ENCODE peak calls at places on chromosomes 11 and 22, in eight cellular contexts. Y, L, T, W, F, B, U and N are unnamed samples.

GRCh38 chr22:43533131-43533530 is 121.3 kb downstream of the MPPED1 start:
- DNase-seq in T (no peak), B (no peak), U (no peak), F (no peak), L (no peak), W (no peak), Y (no peak), N (no peak)

GRCh38 chr22:28181332-28181731 is 262.3 kb upstream of the PITPNB start:
- DNase-seq in W (no peak), U (no peak), Y (no peak), B (no peak), L (peak; percentile 3), F (no peak), T (no peak), N (no peak)

GRCh38 chr11:88375927-88376470 is 38.5 kb upstream of the CTSC start:
- DNase-seq in L (no peak), F (no peak), U (no peak), B (no peak), T (no peak), W (no peak), Y (no peak), N (no peak)

GRCh38 chr22:17968126-17968525 is 56.2 kb downstream of the MICAL3 start:
- DNase-seq in L (no peak), B (no peak), U (no peak), T (no peak), Y (no peak), F (no peak), W (no peak), N (no peak)

GRCh38 chr11:67999704-68000103 is 4.2 kb downstream of the UNC93B1 start:
- DNase-seq in L (no peak), T (no peak), Y (no peak), W (no peak), U (no peak), F (peak; percentile 18), B (no peak), N (no peak)

GRCh38 chr22:38218661-38219331 is 17.0 kb downstream of the MAFF start:
- DNase-seq in W (peak; percentile 89), F (peak; percentile 91), L (peak; percentile 88), U (peak; percentile 80), Y (peak; percentile 67), T (peak; percentile 85), B (peak; percentile 65), N (peak; percentile 80)

GRCh38 chr22:17734197-17734596 is 40.1 kb downstream of the BID start:
- DNase-seq in U (no peak), T (no peak), W (peak; percentile 61), F (no peak), B (no peak), Y (no peak), L (no peak), N (no peak)

GRCh38 chr11:57793711-57794110 is 32.1 kb downstream of the CTNND1 start:
- DNase-seq in W (no peak), B (no peak), F (no peak), L (no peak), Y (no peak), U (no peak), T (no peak), N (no peak)

GRCh38 chr11:72789493-72790131 is 4.2 kb downstream of the STARD10 start:
- DNase-seq in L (peak; percentile 75), Y (no peak), T (no peak), F (peak; percentile 37), W (peak; percentile 73), U (no peak), B (peak; percentile 46), N (peak; percentile 71)

GRCh38 chr11:57481915-57482781 is 21.8 kb downstream of the RTN4RL2 start:
- DNase-seq in L (no peak), U (no peak), T (no peak), B (no peak), W (no peak), F (no peak), Y (no peak), N (no peak)

GRCh38 chr11:59463176-59463575 is 6.4 kb downstream of the OR4D6 start:
- DNase-seq in T (no peak), B (no peak), W (peak; percentile 53), U (no peak), F (no peak), L (peak; percentile 25), Y (no peak), N (no peak)

GRCh38 chr22:44963832-44964721 is 45.7 kb downstream of the PHF21B start:
- DNase-seq in U (no peak), W (no peak), B (no peak), F (no peak), Y (no peak), L (no peak), T (no peak), N (no peak)

GRCh38 chr22:23227380-23227779 is 47.1 kb downstream of the BCR start:
- DNase-seq in B (no peak), T (no peak), F (no peak), W (no peak), L (no peak), U (peak; percentile 7), Y (no peak), N (no peak)

DNA sequence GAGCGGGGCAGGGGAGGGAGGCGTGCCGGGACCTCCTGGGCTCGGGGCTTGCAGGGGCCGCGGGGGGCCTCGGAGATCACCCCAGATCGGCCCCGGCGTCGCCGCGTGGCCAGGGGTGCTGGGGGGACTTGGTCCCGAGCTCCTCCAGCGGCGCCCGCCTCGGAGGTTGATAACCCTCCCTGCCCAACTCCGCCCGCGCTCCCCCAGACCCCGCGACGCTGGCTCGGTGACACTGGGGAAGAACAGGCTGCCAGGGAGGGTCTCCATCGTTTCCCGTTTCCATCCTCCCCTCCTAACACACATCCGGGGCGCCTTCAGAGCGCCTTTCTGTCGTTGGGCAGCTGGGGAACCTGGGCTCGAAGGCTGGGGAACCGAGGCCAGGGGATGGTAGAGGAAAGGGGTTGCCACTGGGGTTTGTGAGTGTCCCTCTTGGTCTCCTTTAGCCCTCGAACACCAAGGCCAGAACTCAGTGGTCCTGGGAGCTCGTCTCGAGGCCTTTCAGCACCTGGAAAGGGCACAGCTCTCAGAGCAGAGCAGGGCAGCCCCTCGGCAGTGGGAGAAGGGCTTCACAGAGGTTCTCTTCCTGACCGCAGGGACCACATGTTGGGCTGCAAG is 431 bp downstream of the SLC37A2 start:
- DNase-seq in F (no peak), W (no peak), B (peak; percentile 42), T (no peak), Y (no peak), L (no peak), U (peak; percentile 63), N (no peak)
- H3K4me3 ChIP-seq in F (peak overlapping the region; percentile 9), W (peak overlapping the region; percentile 66), B (peak overlapping the region; percentile 41), T (peak overlapping the region; percentile 61), Y (peak overlapping the region; percentile 68), L (peak overlapping the region; percentile 87), U (peak overlapping the region; percentile 55), N (peak overlapping the region; percentile 65)

GRCh38 chr22:35896306-35896705 is 132.3 kb downstream of the RBFOX2 start:
- DNase-seq in F (no peak), B (no peak), W (no peak), T (no peak), Y (no peak), U (no peak), L (no peak), N (no peak)

GRCh38 chr22:35892192-35892591 is 136.4 kb downstream of the RBFOX2 start:
- DNase-seq in Y (no peak), U (no peak), W (peak; percentile 82), L (peak; percentile 54), F (no peak), B (no peak), T (no peak), N (no peak)

GRCh38 chr22:35893698-35894097 is 134.9 kb downstream of the RBFOX2 start:
- DNase-seq in F (no peak), L (no peak), Y (no peak), U (no peak), T (no peak), B (no peak), W (peak; percentile 77), N (no peak)

GRCh38 chr22:35894937-35895708 is 133.5 kb downstream of the RBFOX2 start:
- DNase-seq in T (no peak), U (no peak), Y (no peak), B (peak; percentile 78), L (peak; percentile 50), F (no peak), W (peak; percentile 79), N (peak; percentile 78)

DNA sequence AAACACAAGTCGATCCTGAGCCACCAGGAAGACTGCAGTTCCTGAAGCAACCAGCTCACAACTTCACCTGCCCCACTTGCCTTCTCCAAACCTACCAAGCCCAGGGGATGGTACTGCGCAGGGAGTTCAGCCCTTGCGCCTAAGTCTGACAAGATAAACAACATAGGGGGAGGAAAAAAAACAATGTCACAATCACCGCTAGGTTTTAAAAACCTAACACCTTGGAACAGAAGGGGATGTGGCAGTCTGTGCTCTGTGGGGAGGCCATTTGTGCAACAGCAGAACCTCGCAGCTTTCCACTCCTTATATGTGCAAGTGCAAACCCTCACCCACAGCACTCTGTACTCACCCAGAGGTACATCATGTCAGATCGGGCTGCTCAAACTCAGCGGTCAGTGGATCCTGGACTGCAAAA is 134.2 kb downstream of the RBFOX2 start:
- DNase-seq in T (no peak), Y (no peak), L (no peak), F (no peak), W (no peak), U (no peak), B (peak; percentile 73), N (no peak)
- H3K4me3 ChIP-seq in T (no peak overlapping the region), Y (peak overlapping the region; percentile 10), L (no peak overlapping the region), F (no peak overlapping the region), W (no peak overlapping the region), U (no peak overlapping the region), B (peak overlapping the region; percentile 28), N (peak overlapping the region; percentile 31)

DNA sequence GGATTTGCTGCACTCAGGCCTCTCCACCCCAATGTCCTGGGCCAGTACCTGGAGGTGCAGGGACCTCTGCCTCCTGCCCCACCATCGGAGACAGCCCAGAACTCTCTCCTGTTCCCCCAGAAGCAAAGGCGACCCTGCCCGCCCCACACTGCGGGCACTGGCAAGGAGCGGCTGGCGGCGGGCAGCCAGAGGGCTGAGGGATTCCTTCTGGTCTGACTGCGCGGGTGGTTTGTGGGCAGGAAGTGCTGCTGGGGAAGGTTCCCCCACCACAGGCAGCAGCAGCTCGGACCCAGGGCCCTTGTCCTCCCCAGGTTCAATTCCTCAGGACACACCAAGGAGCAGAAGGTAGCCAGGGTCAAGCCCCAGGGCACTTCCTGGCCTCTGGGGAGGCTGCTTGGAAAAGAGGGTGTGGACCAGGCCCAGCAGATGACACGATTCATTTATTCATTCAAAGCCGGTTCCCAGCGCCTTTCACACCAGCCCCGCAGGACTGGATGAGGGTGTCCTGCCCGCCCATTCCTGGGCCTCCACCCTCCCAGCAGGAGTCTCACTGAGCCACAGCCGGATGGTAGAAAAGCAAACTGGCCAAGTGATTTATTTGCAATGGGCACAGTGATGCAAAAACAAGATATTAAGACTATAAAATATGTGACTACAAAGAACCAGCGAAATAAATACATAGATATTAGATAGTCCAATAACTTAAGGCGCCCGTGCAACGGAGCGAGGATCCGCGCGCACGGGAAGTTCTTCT is 1.2 kb downstream of the PHLDA2 start:
- DNase-seq in Y (no peak), B (no peak), L (peak; percentile 41), W (peak; percentile 36), F (peak; percentile 73), U (peak; percentile 54), T (no peak), N (no peak)
- H3K4me3 ChIP-seq in Y (peak overlapping the region; percentile 84), B (peak overlapping the region; percentile 26), L (peak overlapping the region; percentile 74), W (peak overlapping the region; percentile 80), F (peak overlapping the region; percentile 40), U (peak overlapping the region; percentile 53), T (peak overlapping the region; percentile 60), N (peak overlapping the region; percentile 75)

GRCh38 chr11:65606876-65607613 is 7.0 kb downstream of the MAP3K11 start:
- DNase-seq in Y (no peak), W (peak; percentile 92), T (peak; percentile 93), B (peak; percentile 99), U (peak; percentile 72), F (peak; percentile 89), L (no peak), N (peak; percentile 84)
- H3K4me3 ChIP-seq in Y (no peak overlapping the region), W (peak overlapping the region; percentile 2), T (no peak overlapping the region), B (peak overlapping the region; percentile 8), U (no peak overlapping the region), F (no peak overlapping the region), L (no peak overlapping the region), N (peak overlapping the region; percentile 35)